ENCODE peak calls at places on chromosomes 12 and 14, in eight cellular contexts. V, Z, S, P, K, Y, A and O are unnamed samples.

GRCh38 chr14:87960013-87960787 is 32.8 kb downstream of the GALC start:
- DNase-seq in Y (peak), Z (no peak), P (peak), S (no peak), A (no peak), V (no peak), K (no peak), O (no peak)

GRCh38 chr14:22561661-22562579 is 27.1 kb downstream of the DAD1 start:
- DNase-seq in Y (peak), S (no peak), A (no peak), P (no peak), V (peak), K (no peak), Z (peak), O (no peak)

GRCh38 chr12:91483471-91483985 is 300.9 kb upstream of the DCN start:
- DNase-seq in K (no peak), P (no peak), A (no peak), S (no peak), V (no peak), Z (no peak), Y (no peak), O (no peak)

GRCh38 chr14:56023681-56024080 is 94.5 kb upstream of the PELI2 start:
- DNase-seq in S (no peak), P (no peak), A (no peak), V (no peak), K (no peak), Y (no peak), Z (no peak), O (no peak)

GRCh38 chr14:40004871-40005503 is 572.8 kb upstream of the FBXO33 start:
- DNase-seq in A (no peak), Y (no peak), P (no peak), Z (no peak), V (no peak), K (no peak), S (no peak), O (no peak)

GRCh38 chr14:52348796-52349195 is 34.7 kb downstream of the PTGER2 start:
- DNase-seq in P (no peak), Y (no peak), Z (no peak), S (peak), K (no peak), A (no peak), V (no peak), O (no peak)

GRCh38 chr12:49201595-49202295 is 12.9 kb upstream of the TUBA1A start:
- DNase-seq in S (peak), P (no peak), A (no peak), Y (no peak), V (peak), Z (no peak), K (no peak), O (no peak)

GRCh38 chr12:41365653-41366131 is 177.6 kb downstream of the PDZRN4 start:
- DNase-seq in P (no peak), A (no peak), Z (no peak), Y (no peak), K (no peak), S (no peak), V (no peak), O (no peak)

GRCh38 chr12:70756118-70756517 is 118.9 kb upstream of the PTPRB start:
- DNase-seq in P (no peak), K (no peak), S (peak), Y (no peak), Z (no peak), A (no peak), V (peak), O (no peak)

GRCh38 chr12:31659087-31659942 is at the start of gene ETFBKMT:
- DNase-seq in K (peak), V (peak), Y (peak), P (peak), A (peak), S (peak), Z (peak), O (peak)
- TF ChIP-seq POLR2A in K (no peak), V (peak), Y (peak), P (peak), A (peak), S (peak), Z (peak), O (peak)

GRCh38 chr12:118446247-118446646 is 69.9 kb downstream of the SUDS3 start:
- DNase-seq in Z (no peak), V (no peak), A (no peak), Y (no peak), K (no peak), P (no peak), S (no peak), O (no peak)
- TF ChIP-seq CTCF in Z (no peak), V (peak), A (no peak), Y (no peak), K (no peak), P (no peak), S (no peak), O (no peak)

GRCh38 chr14:49867831-49868719 is 15.5 kb upstream of the NEMF start:
- DNase-seq in Z (peak), P (peak), S (peak), K (peak), Y (peak), A (peak), V (peak), O (peak)
- TF ChIP-seq POLR2A in Z (peak), P (peak), S (peak), K (no peak), Y (peak), A (peak), V (peak), O (peak)

GRCh38 chr12:94761559-94761958 is 111.2 kb upstream of the TMCC3 start:
- DNase-seq in K (no peak), S (peak), V (peak), Y (no peak), Z (peak), A (no peak), P (no peak), O (no peak)
- TF ChIP-seq CTCF in K (no peak), S (no peak), V (no peak), Y (no peak), Z (no peak), A (no peak), P (no peak), O (no peak)

GRCh38 chr12:69470189-69471094 is at the start of gene FRS2:
- DNase-seq in S (peak), K (peak), A (peak), V (peak), Z (peak), Y (peak), P (peak), O (peak)
- TF ChIP-seq POLR2A in S (peak), K (no peak), A (peak), V (peak), Z (peak), Y (peak), P (peak), O (no peak)

GRCh38 chr12:116276433-116277216 is 868 bp downstream of the MED13L start:
- DNase-seq in K (peak), S (peak), Z (peak), P (peak), A (peak), V (peak), Y (peak), O (peak)
- TF ChIP-seq CTCF in K (no peak), S (peak), Z (no peak), P (no peak), A (peak), V (no peak), Y (no peak), O (no peak)

GRCh38 chr14:95157987-95158712 is 821 bp upstream of the DICER1 start:
- DNase-seq in V (peak), Y (no peak), A (no peak), Z (peak), K (no peak), S (no peak), P (no peak), O (no peak)

GRCh38 chr14:95156153-95156764 is 1.1 kb downstream of the DICER1 start:
- DNase-seq in P (no peak), K (no peak), S (peak), Y (no peak), V (peak), Z (no peak), A (no peak), O (no peak)

GRCh38 chr14:95155044-95155443 is 2.3 kb downstream of the DICER1 start:
- DNase-seq in A (no peak), Y (no peak), Z (no peak), S (no peak), P (no peak), V (no peak), K (no peak), O (no peak)

GRCh38 chr14:95156765-95157194 is 549 bp downstream of the DICER1 start:
- DNase-seq in Z (peak), S (peak), K (no peak), V (peak), A (no peak), Y (peak), P (peak), O (peak)

GRCh38 chr14:95157195-95157986 is at the start of gene DICER1:
- DNase-seq in K (peak), A (peak), V (peak), S (peak), Y (peak), Z (peak), P (peak), O (peak)
- TF ChIP-seq POLR2A in K (no peak), A (peak), V (peak), S (peak), Y (peak), Z (peak), P (peak), O (no peak)

DNA sequence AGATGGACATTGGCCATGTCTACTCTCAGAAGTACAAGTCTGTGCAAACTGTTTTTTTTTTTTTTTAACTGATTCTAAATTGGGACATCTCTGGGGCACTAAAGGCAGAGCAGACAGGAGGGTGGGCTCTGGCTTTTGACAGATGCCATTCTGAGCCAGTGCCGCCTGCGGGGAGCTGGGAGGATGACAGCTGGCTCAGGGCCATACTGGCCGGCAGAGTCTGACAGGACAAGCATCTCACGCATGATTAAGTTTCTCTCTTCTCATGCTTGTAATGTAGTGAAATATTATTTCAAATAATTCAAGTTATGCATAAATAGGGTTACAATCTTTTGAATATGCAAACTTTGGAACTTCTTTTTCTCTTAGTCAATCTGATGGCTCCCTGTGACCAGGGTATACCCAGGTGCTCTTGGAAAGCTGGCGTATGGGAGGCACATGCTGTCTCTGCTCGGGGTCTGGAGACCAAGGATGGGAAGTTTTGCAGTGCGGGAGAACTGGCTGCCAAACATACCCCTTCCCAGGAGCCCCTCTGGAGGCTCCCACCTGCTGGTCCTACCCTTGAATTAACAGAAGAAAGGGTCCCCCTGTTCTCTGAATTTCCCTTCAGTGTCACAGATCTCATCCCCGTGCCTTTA is 7.6 kb downstream of the CDCA4 start:
- DNase-seq in Y (no peak), S (peak), V (no peak), Z (no peak), P (no peak), A (no peak), K (no peak), O (no peak)
- TF ChIP-seq CTCF in Y (no peak), S (no peak), V (no peak), Z (no peak), P (no peak), A (no peak), K (no peak), O (no peak)

DNA sequence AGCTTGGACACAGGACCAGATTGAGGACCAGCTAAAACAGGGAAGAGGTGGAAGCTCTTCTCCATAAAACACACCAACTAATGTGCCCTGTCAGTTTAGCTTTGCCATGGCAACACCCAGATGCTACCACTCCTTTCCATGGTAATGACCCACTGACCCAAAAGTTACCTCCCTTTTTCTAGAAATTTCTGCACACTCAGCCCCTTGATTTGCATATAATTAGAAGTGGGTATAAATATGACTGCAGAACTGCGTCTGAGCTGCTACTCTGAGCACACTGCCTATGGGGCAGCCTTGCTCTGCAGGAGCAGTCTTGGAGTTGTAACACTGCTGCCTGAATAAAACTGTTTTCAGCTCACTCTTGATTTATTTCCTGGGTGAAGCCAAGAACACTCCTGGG is 3.2 kb upstream of the TDG start:
- DNase-seq in P (no peak), V (no peak), K (no peak), Y (no peak), S (no peak), Z (no peak), A (no peak), O (no peak)
- TF ChIP-seq POLR2A in P (no peak), V (no peak), K (no peak), Y (no peak), S (no peak), Z (no peak), A (no peak), O (no peak)

GRCh38 chr12:53063708-53064612 is 14.1 kb downstream of the TNS2 start:
- DNase-seq in P (peak), Z (no peak), A (no peak), S (peak), K (peak), Y (peak), V (no peak), O (peak)
- TF ChIP-seq CTCF in P (no peak), Z (no peak), A (no peak), S (no peak), K (no peak), Y (no peak), V (no peak), O (no peak)